ENCODE peak calls at places on chromosomes 3 and 15, in five cellular contexts. L is heart right ventricle; H is CD8-positive, alpha-beta T cell; R is keratinocyte; K is fibroblast of lung. J is an unnamed sample. For H3K4me1 and H3K36me3, the result is how much of the 10 kb centered on the place peaks cover.

GRCh38 chr3:69085543-69086132 is 901 bp downstream of the ARL6IP5 start:
- DNase-seq in R (no peak), H (no peak), K (peak), L (peak), J (peak)

GRCh38 chr3:183074881-183075280 is 24.4 kb downstream of the MCCC1 start:
- DNase-seq in H (no peak), K (no peak), R (no peak), L (no peak), J (no peak)

GRCh38 chr3:50237133-50237651 is 1.2 kb downstream of the GNAI2 start:
- DNase-seq in H (peak), L (peak), R (no peak), K (peak), J (no peak)

GRCh38 chr15:59687831-59688230 is 1.3 kb downstream of the BNIP2 start:
- DNase-seq in L (no peak), K (peak), R (no peak), H (no peak), J (no peak)

GRCh38 chr15:93052090-93052892 is 36.7 kb downstream of the RGMA start:
- DNase-seq in K (no peak), R (no peak), L (no peak), H (no peak), J (no peak)

GRCh38 chr3:52895416-52895815 is 1.9 kb downstream of the STIMATE start:
- DNase-seq in L (no peak), H (no peak), R (no peak), K (no peak), J (no peak)

GRCh38 chr15:52255008-52255407 is 40.6 kb downstream of the MYO5C start:
- DNase-seq in H (no peak), L (no peak), R (no peak), K (peak), J (no peak)

GRCh38 chr3:33438284-33438668 is 1.9 kb downstream of the UBP1 start:
- DNase-seq in L (no peak), R (no peak), H (no peak), K (peak), J (no peak)

GRCh38 chr3:78888650-78889049 is 879.1 kb downstream of the ROBO1 start:
- DNase-seq in R (no peak), K (peak), H (no peak), L (no peak), J (no peak)

GRCh38 chr3:76827647-76828273 is 212.1 kb upstream of the ROBO2 start:
- DNase-seq in R (no peak), L (no peak), H (no peak), K (peak), J (no peak)

GRCh38 chr15:69893863-69894262 is 203.9 kb downstream of the TLE3 start:
- DNase-seq in L (peak), K (peak), H (no peak), R (no peak), J (no peak)

GRCh38 chr3:122785231-122785630 is 8.4 kb downstream of the HSPBAP1 start:
- DNase-seq in H (no peak), K (no peak), R (no peak), L (no peak), J (no peak)

GRCh38 chr3:45126730-45127129 is 19.4 kb downstream of the CDCP1 start:
- DNase-seq in R (no peak), L (no peak), K (no peak), H (no peak), J (no peak)

GRCh38 chr3:10518506-10519150 is 13.2 kb upstream of the ATP2B2 start:
- DNase-seq in L (peak), R (no peak), H (no peak), K (peak), J (peak)

GRCh38 chr3:67610458-67610857 is 44.0 kb downstream of the SUCLG2 start:
- DNase-seq in K (peak), L (no peak), R (no peak), H (no peak), J (no peak)

GRCh38 chr3:32913790-32914446 is 37.5 kb upstream of the CCR4 start:
- DNase-seq in H (no peak), R (peak), L (peak), K (peak), J (no peak)

GRCh38 chr15:77024273-77025065 is 29.5 kb downstream of the PSTPIP1 start:
- DNase-seq in H (peak), L (peak), R (no peak), K (peak), J (peak)

GRCh38 chr3:136937886-136938285 is 19.9 kb upstream of the IL20RB start:
- DNase-seq in L (no peak), K (no peak), R (no peak), H (no peak), J (no peak)

GRCh38 chr3:64295594-64295993 is 70.3 kb upstream of the PRICKLE2 start:
- DNase-seq in H (no peak), L (no peak), R (no peak), K (peak), J (no peak)

GRCh38 chr3:165395188-165395587 is 199.0 kb upstream of the SLITRK3 start:
- DNase-seq in H (no peak), R (no peak), K (no peak), L (no peak), J (no peak)

GRCh38 chr15:62046064-62046779 is 14.0 kb downstream of the VPS13C start:
- DNase-seq in K (no peak), L (no peak), H (no peak), R (no peak), J (no peak)
- H3K4me1 ChIP-seq in K (under half), L (under half), H (under half), R (under half), J (under half)

GRCh38 chr15:75213768-75214221 is 12.1 kb downstream of the C15orf39 start:
- DNase-seq in H (no peak), R (no peak), K (no peak), L (no peak), J (no peak)

GRCh38 chr15:75212200-75212858 is 10.6 kb downstream of the C15orf39 start:
- DNase-seq in H (no peak), K (no peak), R (no peak), L (no peak), J (no peak)

GRCh38 chr15:75214293-75215096 is 12.8 kb downstream of the C15orf39 start:
- DNase-seq in L (no peak), H (no peak), R (no peak), K (no peak), J (peak)

GRCh38 chr15:75211436-75212199 is 9.9 kb downstream of the C15orf39 start:
- DNase-seq in H (no peak), R (no peak), L (no peak), K (no peak), J (no peak)

GRCh38 chr15:75213212-75213767 is 11.6 kb downstream of the C15orf39 start:
- DNase-seq in R (no peak), H (no peak), L (no peak), K (no peak), J (peak)
- H3K36me3 ChIP-seq in R (under half), H (under half), L (half or more), K (under half), J (under half)

GRCh38 chr15:28885630-28886430 is at the start of gene APBA2:
- DNase-seq in L (no peak), R (no peak), H (peak), K (peak), J (no peak)
- H3K4me3 ChIP-seq in L (peak), R (peak), H (peak), K (peak), J (no peak)

DNA sequence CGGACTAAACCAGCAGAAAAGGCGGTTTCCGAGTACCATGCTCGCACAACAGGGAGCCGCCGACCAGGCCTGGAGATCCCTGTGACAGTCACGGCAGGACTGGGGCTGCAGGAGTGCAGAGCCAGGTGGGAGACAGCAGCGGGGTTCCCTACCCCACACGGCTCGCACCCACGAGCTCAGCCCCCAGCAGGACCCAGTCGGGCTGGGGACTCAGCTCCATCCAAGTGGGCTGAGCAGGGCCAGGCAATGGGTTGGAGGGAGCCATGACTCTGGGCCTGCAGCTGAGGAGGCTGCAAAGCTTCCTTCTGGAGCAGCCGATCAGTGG is 15.8 kb downstream of the XXYLT1 start:
- DNase-seq in H (no peak), R (no peak), K (no peak), L (no peak), J (no peak)
- H3K4me1 ChIP-seq in H (under half), R (under half), K (under half), L (under half), J (under half)

GRCh38 chr3:123949606-123950005 is 11.4 kb downstream of the CCDC14 start:
- DNase-seq in R (no peak), H (no peak), K (peak), L (no peak), J (no peak)

GRCh38 chr3:123952844-123953520 is 8.0 kb downstream of the CCDC14 start:
- DNase-seq in R (peak), K (no peak), H (no peak), L (no peak), J (no peak)

GRCh38 chr3:123948449-123948848 is 12.6 kb downstream of the CCDC14 start:
- DNase-seq in K (no peak), H (no peak), L (no peak), R (no peak), J (no peak)

GRCh38 chr3:123951522-123952447 is 9.2 kb downstream of the CCDC14 start:
- DNase-seq in H (no peak), L (no peak), K (no peak), R (no peak), J (no peak)

DNA sequence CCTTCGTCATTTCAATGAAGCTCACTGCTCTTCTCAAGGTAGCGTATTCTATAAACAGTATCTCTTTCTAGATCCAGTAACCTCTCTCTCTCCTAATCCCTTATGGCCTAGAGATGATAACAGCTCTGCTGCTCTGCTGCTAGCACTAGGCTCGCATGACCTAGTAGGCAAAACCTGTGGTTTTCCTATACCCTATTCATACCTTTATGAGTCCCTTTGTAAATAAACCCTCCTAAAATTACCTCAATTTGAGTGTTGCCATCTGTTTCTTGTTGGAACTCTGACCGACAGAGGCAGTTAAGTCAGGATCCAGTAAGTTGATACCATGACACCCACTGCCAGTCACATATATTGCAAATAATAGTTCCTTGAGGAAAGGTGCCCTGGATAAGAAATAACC is 7.3 kb downstream of the CCDC14 start:
- DNase-seq in H (no peak), R (no peak), K (no peak), L (no peak), J (no peak)
- H3K36me3 ChIP-seq in H (under half), R (under half), K (under half), L (half or more), J (under half)

GRCh38 chr3:125043599-125044151 is 12.1 kb downstream of the HEG1 start:
- DNase-seq in H (no peak), R (no peak), K (no peak), L (peak), J (no peak)

GRCh38 chr3:125048282-125048681 is 7.5 kb downstream of the HEG1 start:
- DNase-seq in H (no peak), L (no peak), R (peak), K (no peak), J (no peak)

GRCh38 chr3:125045194-125045593 is 10.6 kb downstream of the HEG1 start:
- DNase-seq in H (no peak), K (no peak), L (no peak), R (no peak), J (no peak)

GRCh38 chr3:125042725-125043406 is 12.9 kb downstream of the HEG1 start:
- DNase-seq in L (peak), R (no peak), K (peak), H (no peak), J (no peak)

DNA sequence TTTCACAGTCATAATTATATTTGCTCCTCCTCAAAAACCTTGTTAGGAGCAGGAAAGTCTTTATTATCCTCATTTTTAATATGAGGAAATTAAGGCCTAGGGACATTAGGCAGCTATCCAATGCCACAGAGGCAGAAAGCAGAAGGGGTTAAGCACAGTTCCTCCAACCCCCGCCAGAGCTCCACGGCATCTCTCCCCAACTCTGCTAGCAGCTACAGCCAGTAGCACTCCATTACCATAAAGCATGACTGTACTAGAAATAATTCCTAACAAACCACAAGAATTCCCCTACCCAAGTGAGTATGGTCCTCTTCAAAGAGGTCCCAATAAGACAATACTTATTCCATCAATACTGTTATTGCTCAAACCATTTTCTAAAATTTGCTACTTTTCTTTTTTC is 9.8 kb downstream of the HEG1 start:
- DNase-seq in R (no peak), H (no peak), L (no peak), K (peak), J (no peak)
- H3K4me3 ChIP-seq in R (no peak), H (no peak), L (no peak), K (no peak), J (no peak)

DNA sequence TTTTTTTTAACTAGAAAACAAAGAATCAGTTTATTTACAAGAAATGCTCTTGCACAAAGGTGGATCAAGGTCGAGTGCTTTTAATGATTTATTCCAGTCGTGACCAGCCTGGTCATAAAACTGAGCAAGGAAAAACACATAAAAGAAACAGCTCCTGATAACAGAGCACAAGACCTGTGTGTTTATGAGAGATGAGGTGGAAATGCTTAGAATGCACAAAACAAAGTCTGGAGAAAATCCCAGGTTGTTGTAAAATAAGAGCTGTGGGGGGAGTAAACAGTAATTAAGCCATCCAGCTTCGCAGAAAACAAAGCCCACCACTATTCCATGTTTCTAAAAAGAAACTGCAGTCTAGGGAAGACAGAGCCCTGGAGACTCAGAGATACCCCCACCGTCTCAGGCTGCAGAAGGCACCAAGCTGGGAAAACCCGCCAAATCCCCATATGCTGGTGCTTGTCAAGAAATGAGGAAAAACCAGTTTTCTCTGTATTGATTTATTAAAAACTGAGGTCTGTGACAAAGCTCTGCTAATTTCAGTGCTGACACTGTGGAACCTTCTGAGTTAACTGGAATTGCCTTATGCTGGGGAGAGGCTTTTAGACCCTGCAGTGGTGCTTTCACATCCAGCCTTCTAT is 139.3 kb downstream of the ADAMTS17 start:
- DNase-seq in K (no peak), R (no peak), H (no peak), L (no peak), J (peak)
- H3K4me1 ChIP-seq in K (under half), R (under half), H (under half), L (under half), J (under half)

GRCh38 chr15:42692997-42693396 is 43.9 kb downstream of the CDAN1 start:
- DNase-seq in K (no peak), R (no peak), H (no peak), L (no peak), J (no peak)

GRCh38 chr15:42691308-42691707 is 45.6 kb downstream of the CDAN1 start:
- DNase-seq in K (no peak), R (no peak), L (no peak), H (no peak), J (no peak)

GRCh38 chr15:42691770-42692169 is 45.2 kb downstream of the CDAN1 start:
- DNase-seq in L (no peak), K (no peak), R (no peak), H (no peak), J (peak)

GRCh38 chr15:42693496-42693895 is 43.4 kb downstream of the CDAN1 start:
- DNase-seq in H (no peak), K (no peak), L (no peak), R (no peak), J (no peak)

DNA sequence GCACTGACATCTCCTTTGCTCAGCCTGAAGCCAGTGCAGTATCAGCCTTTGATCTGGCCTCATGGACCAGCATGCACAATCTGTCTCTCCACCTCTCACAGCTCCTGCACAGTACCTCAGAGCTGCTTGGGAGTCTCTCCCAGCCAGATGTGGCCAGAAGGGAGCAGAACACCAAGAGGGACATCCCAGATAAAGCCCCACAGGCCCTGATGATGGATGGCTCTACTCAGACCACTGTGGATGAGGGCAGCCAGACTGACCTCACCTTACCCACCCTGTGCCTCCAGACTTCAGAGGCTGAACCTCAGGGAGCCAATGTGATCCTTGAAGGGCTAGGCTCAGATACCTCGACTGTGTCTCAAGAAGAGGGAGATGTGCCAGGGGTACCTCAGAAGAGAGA is 44.4 kb downstream of the CDAN1 start:
- DNase-seq in K (no peak), L (no peak), H (no peak), R (no peak), J (no peak)
- H3K36me3 ChIP-seq in K (under half), L (half or more), H (under half), R (under half), J (under half)

GRCh38 chr15:96388673-96389072 is 58.2 kb downstream of the NR2F2 start:
- DNase-seq in L (no peak), H (no peak), R (no peak), K (no peak), J (no peak)
- H3K4me3 ChIP-seq in L (no peak), H (no peak), R (no peak), K (no peak), J (no peak)

DNA sequence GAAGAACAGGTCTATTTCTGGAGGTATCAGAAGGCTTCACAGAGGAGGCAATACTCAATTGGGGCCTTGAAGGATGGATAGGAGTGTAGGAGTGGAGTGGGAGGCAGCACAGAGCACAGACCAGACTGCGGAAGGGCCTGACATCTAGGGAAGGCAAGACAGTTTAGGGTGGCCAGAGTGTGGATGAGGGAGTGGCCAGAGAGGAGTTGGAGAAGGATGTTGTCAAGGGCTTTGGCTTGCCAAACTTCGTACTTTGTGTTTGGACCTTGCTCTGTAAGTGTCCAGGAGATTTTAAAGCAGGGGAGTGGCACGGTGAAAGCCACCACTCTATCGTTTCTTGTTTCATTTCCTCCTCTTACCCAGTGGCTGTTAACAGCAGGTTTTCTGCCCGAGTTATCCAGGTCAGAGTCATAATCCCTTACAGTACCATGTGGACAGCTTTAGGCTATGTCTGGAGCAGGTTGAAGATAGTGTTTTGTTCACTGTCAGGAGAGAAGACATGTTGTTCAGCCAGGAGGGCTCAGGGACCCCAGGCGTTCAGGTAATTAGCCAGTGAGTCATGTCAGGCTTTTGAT is 12.3 kb downstream of the SMAD3 start:
- DNase-seq in H (no peak), L (no peak), R (no peak), K (no peak), J (no peak)
- H3K4me1 ChIP-seq in H (under half), L (half or more), R (half or more), K (half or more), J (under half)